ENCODE peak calls at places on chromosomes 13 and 19, in five cellular contexts. One of them, this sample, is unnamed. For H3K4me1, the result is how much of the 10 kb centered on the place peaks cover.

GRCh38 chr13:30745917-30746686 is 10.8 kb downstream of the ALOX5AP start:
- DNase-seq in adrenal gland: no peak
- DNase-seq in H9: no peak
- DNase-seq in heart right ventricle: no peak
- DNase-seq in mesendoderm: no peak
- DNase-seq in this sample: no peak

GRCh38 chr13:70816853-70817252 is 708.6 kb upstream of the KLHL1 start:
- DNase-seq in mesendoderm: no peak
- DNase-seq in H9: no peak
- DNase-seq in adrenal gland: no peak
- DNase-seq in heart right ventricle: no peak
- DNase-seq in this sample: no peak

GRCh38 chr13:87680298-87680697 is 9.1 kb downstream of the SLITRK5 start:
- DNase-seq in mesendoderm: peak
- DNase-seq in heart right ventricle: no peak
- DNase-seq in adrenal gland: no peak
- DNase-seq in H9: no peak
- DNase-seq in this sample: no peak

GRCh38 chr13:60787083-60787482 is 390.1 kb downstream of the TDRD3 start:
- DNase-seq in heart right ventricle: no peak
- DNase-seq in mesendoderm: no peak
- DNase-seq in adrenal gland: no peak
- DNase-seq in H9: no peak
- DNase-seq in this sample: no peak

GRCh38 chr19:15243236-15243957 is 11.1 kb upstream of the EPHX3 start:
- DNase-seq in H9: no peak
- DNase-seq in adrenal gland: no peak
- DNase-seq in heart right ventricle: no peak
- DNase-seq in mesendoderm: no peak
- DNase-seq in this sample: no peak

GRCh38 chr13:88014527-88014926 is 343.4 kb downstream of the SLITRK5 start:
- DNase-seq in mesendoderm: no peak
- DNase-seq in adrenal gland: no peak
- DNase-seq in heart right ventricle: no peak
- DNase-seq in H9: no peak
- DNase-seq in this sample: no peak

GRCh38 chr19:40266111-40266510 is 19.0 kb downstream of the AKT2 start:
- DNase-seq in heart right ventricle: peak
- DNase-seq in adrenal gland: peak
- DNase-seq in mesendoderm: no peak
- DNase-seq in H9: no peak
- DNase-seq in this sample: peak

GRCh38 chr19:6522712-6523111 is 8.1 kb upstream of the TNFSF9 start:
- DNase-seq in H9: no peak
- DNase-seq in mesendoderm: no peak
- DNase-seq in heart right ventricle: no peak
- DNase-seq in adrenal gland: no peak
- DNase-seq in this sample: no peak

GRCh38 chr13:92896842-92897241 is 329.8 kb upstream of the GPC6 start:
- DNase-seq in mesendoderm: peak
- DNase-seq in adrenal gland: no peak
- DNase-seq in heart right ventricle: no peak
- DNase-seq in H9: no peak
- DNase-seq in this sample: no peak

GRCh38 chr19:11209892-11210655 is 12.7 kb upstream of the KANK2 start:
- DNase-seq in adrenal gland: no peak
- DNase-seq in mesendoderm: no peak
- DNase-seq in heart right ventricle: no peak
- DNase-seq in H9: no peak
- DNase-seq in this sample: no peak

GRCh38 chr13:88068975-88069374 is 397.8 kb downstream of the SLITRK5 start:
- DNase-seq in mesendoderm: peak
- DNase-seq in adrenal gland: no peak
- DNase-seq in heart right ventricle: no peak
- DNase-seq in H9: peak
- DNase-seq in this sample: no peak

GRCh38 chr13:98459721-98460370 is 117.1 kb downstream of the STK24 start:
- DNase-seq in adrenal gland: no peak
- DNase-seq in heart right ventricle: no peak
- DNase-seq in H9: no peak
- DNase-seq in mesendoderm: no peak
- DNase-seq in this sample: no peak

GRCh38 chr19:52602931-52603330 is 32.8 kb downstream of the ZNF701 start:
- DNase-seq in H9: no peak
- DNase-seq in adrenal gland: no peak
- DNase-seq in heart right ventricle: no peak
- DNase-seq in mesendoderm: no peak
- DNase-seq in this sample: no peak

GRCh38 chr19:40605201-40605971 is 4.2 kb downstream of the LTBP4 start:
- DNase-seq in mesendoderm: peak
- DNase-seq in H9: peak
- DNase-seq in heart right ventricle: peak
- DNase-seq in adrenal gland: peak
- DNase-seq in this sample: peak

GRCh38 chr19:43605875-43606568 is 5.9 kb upstream of the SRRM5 start:
- DNase-seq in heart right ventricle: no peak
- DNase-seq in mesendoderm: no peak
- DNase-seq in adrenal gland: no peak
- DNase-seq in H9: no peak
- DNase-seq in this sample: no peak

GRCh38 chr13:98768522-98768921 is 16.1 kb upstream of the SLC15A1 start:
- DNase-seq in H9: no peak
- DNase-seq in mesendoderm: no peak
- DNase-seq in adrenal gland: no peak
- DNase-seq in heart right ventricle: no peak
- DNase-seq in this sample: no peak

GRCh38 chr13:46655727-46656180 is 102.8 kb downstream of the LRCH1 start:
- DNase-seq in H9: no peak
- DNase-seq in mesendoderm: peak
- DNase-seq in heart right ventricle: no peak
- DNase-seq in adrenal gland: no peak
- DNase-seq in this sample: no peak

GRCh38 chr19:16943942-16944625 is 55.3 kb downstream of the F2RL3 start:
- DNase-seq in mesendoderm: no peak
- DNase-seq in heart right ventricle: no peak
- DNase-seq in adrenal gland: no peak
- DNase-seq in H9: no peak
- DNase-seq in this sample: no peak

GRCh38 chr13:49353908-49354307 is 90.0 kb downstream of the CAB39L start:
- DNase-seq in heart right ventricle: no peak
- DNase-seq in mesendoderm: no peak
- DNase-seq in H9: no peak
- DNase-seq in adrenal gland: no peak
- DNase-seq in this sample: no peak

GRCh38 chr13:52830946-52831345 is 17.5 kb downstream of the PCDH8 start:
- DNase-seq in H9: no peak
- DNase-seq in adrenal gland: no peak
- DNase-seq in heart right ventricle: no peak
- DNase-seq in mesendoderm: no peak
- DNase-seq in this sample: no peak

GRCh38 chr13:52832268-52832667 is 16.2 kb downstream of the PCDH8 start:
- DNase-seq in H9: no peak
- DNase-seq in mesendoderm: no peak
- DNase-seq in heart right ventricle: no peak
- DNase-seq in adrenal gland: no peak
- DNase-seq in this sample: no peak

GRCh38 chr13:52833261-52833660 is 15.2 kb downstream of the PCDH8 start:
- DNase-seq in H9: no peak
- DNase-seq in adrenal gland: no peak
- DNase-seq in heart right ventricle: no peak
- DNase-seq in mesendoderm: no peak
- DNase-seq in this sample: no peak

GRCh38 chr13:52827839-52828238 is 20.6 kb downstream of the PCDH8 start:
- DNase-seq in H9: no peak
- DNase-seq in heart right ventricle: no peak
- DNase-seq in adrenal gland: no peak
- DNase-seq in mesendoderm: no peak
- DNase-seq in this sample: no peak
- H3K4me1 ChIP-seq in H9: under half
- H3K4me1 ChIP-seq in heart right ventricle: under half
- H3K4me1 ChIP-seq in adrenal gland: under half
- H3K4me1 ChIP-seq in mesendoderm: under half
- H3K4me1 ChIP-seq in this sample: under half

DNA sequence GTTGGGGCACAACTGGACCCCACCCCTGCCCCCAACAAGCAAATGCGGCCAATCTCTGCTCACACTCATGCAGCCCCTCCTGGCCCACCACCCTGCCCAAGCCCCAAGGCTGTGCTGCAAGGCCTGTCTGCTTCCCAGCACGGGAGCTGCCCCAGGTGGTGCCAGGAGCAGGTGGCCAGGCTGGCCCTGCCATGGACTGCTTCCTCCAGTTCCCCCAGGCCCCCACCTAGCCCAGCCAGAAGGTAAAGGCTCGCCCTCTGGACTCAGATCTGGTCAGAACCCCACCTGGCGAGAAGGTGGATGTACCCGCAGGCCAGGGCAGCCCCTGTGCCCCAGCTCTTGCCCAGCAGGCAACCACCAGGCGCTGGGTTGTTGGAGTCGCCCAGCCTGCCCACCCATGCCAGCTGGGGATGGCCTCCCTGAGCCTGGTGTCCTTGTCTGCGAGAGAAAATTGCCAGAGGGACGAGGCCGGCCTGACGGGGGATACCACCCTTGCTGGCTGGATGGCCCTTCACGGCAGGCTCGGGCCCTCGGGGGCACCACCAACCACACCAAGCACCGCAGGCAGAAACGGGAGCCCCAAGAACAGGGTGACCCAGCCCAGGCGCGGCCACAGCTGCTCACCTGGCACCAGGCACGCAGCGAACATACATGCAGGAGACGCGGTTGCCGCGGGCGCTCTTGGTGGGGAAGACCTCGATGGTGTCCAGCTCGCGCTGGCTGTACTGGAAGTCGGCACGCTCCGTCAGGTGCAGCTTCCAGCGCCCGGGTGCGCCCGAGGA is 4.5 kb downstream of the ABHD17A start:
- DNase-seq in mesendoderm: no peak
- DNase-seq in H9: peak
- DNase-seq in heart right ventricle: no peak
- DNase-seq in adrenal gland: no peak
- DNase-seq in this sample: no peak
- H3K4me1 ChIP-seq in mesendoderm: under half
- H3K4me1 ChIP-seq in H9: under half
- H3K4me1 ChIP-seq in heart right ventricle: under half
- H3K4me1 ChIP-seq in adrenal gland: under half
- H3K4me1 ChIP-seq in this sample: under half

GRCh38 chr19:14112809-14113385 is 4.7 kb downstream of the PRKACA start:
- DNase-seq in H9: no peak
- DNase-seq in heart right ventricle: peak
- DNase-seq in mesendoderm: no peak
- DNase-seq in adrenal gland: peak
- DNase-seq in this sample: peak

GRCh38 chr19:14112051-14112808 is 5.3 kb downstream of the PRKACA start:
- DNase-seq in adrenal gland: no peak
- DNase-seq in H9: no peak
- DNase-seq in heart right ventricle: peak
- DNase-seq in mesendoderm: no peak
- DNase-seq in this sample: no peak

GRCh38 chr19:14114854-14115253 is 2.7 kb downstream of the PRKACA start:
- DNase-seq in heart right ventricle: peak
- DNase-seq in H9: peak
- DNase-seq in adrenal gland: peak
- DNase-seq in mesendoderm: peak
- DNase-seq in this sample: peak

GRCh38 chr19:14114439-14114838 is 3.1 kb downstream of the PRKACA start:
- DNase-seq in H9: no peak
- DNase-seq in mesendoderm: no peak
- DNase-seq in adrenal gland: no peak
- DNase-seq in heart right ventricle: no peak
- DNase-seq in this sample: no peak

DNA sequence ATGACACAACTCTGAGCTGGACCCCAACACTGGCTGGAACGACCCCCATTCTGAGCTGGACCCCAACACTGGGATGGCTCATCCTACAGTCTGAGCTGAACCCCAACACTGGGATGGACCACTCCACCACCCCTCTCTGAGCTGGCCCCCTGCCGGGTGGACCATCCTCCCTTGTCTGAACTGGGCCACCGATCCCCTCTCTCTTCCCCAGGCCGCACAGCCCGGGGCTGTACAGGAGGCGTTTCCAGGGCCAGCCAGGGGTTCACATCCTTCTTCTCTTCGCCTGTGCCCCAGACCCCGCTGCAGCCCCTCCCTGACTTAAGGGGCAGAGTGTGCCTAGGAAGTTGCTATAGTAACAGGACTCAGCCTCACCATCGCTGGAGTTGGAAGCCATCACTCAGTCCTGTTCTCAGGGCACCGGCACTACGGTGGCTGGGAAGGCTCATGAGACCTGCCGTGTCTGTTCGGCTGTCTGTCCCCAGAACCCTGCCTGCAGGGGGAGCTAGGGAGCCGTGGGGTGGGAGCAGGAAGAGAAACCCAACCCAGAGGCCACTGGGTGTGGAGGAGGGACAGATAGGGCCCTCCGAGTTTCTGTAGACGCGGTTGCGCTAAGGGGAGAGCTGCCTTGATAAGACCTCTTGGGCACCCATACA is 3.7 kb downstream of the PRKACA start:
- DNase-seq in adrenal gland: peak
- DNase-seq in H9: no peak
- DNase-seq in mesendoderm: peak
- DNase-seq in heart right ventricle: peak
- DNase-seq in this sample: no peak
- H3K4me1 ChIP-seq in adrenal gland: half or more
- H3K4me1 ChIP-seq in H9: under half
- H3K4me1 ChIP-seq in mesendoderm: under half
- H3K4me1 ChIP-seq in heart right ventricle: half or more
- H3K4me1 ChIP-seq in this sample: half or more

GRCh38 chr19:44927746-44928145 is 13.3 kb downstream of the APOC1 start:
- DNase-seq in H9: no peak
- DNase-seq in heart right ventricle: no peak
- DNase-seq in adrenal gland: no peak
- DNase-seq in mesendoderm: no peak
- DNase-seq in this sample: no peak

GRCh38 chr19:44931541-44931940 is 10.5 kb upstream of the APOC4 start:
- DNase-seq in heart right ventricle: no peak
- DNase-seq in adrenal gland: no peak
- DNase-seq in mesendoderm: no peak
- DNase-seq in H9: no peak
- DNase-seq in this sample: no peak

GRCh38 chr19:44925114-44925891 is 10.9 kb downstream of the APOC1 start:
- DNase-seq in adrenal gland: peak
- DNase-seq in heart right ventricle: peak
- DNase-seq in H9: no peak
- DNase-seq in mesendoderm: no peak
- DNase-seq in this sample: peak

GRCh38 chr19:44924243-44924725 is 9.9 kb downstream of the APOC1 start:
- DNase-seq in H9: no peak
- DNase-seq in mesendoderm: no peak
- DNase-seq in adrenal gland: no peak
- DNase-seq in heart right ventricle: no peak
- DNase-seq in this sample: no peak

DNA sequence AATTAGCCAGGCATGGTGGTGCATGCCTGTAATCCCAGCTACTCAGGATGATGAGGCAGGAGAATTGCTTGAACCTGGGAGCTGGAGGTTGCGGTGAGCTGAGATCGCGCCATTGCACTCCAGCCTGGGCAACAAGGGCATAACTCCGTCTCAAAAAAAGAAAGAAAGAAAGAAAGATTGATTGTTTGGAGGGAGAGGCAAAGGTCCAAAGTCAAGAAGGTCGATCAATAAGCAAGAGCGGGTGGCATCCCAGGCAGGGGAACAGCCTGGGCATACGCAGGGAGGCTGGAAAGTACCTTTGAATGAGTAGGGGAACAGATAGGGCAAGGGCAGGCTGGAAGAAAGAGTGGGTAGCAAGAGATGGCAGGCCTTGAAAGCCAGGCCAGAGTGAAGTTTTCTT is 11.9 kb upstream of the APOC4 start:
- DNase-seq in adrenal gland: no peak
- DNase-seq in H9: no peak
- DNase-seq in mesendoderm: no peak
- DNase-seq in heart right ventricle: no peak
- DNase-seq in this sample: no peak
- H3K4me1 ChIP-seq in adrenal gland: under half
- H3K4me1 ChIP-seq in H9: under half
- H3K4me1 ChIP-seq in mesendoderm: under half
- H3K4me1 ChIP-seq in heart right ventricle: under half
- H3K4me1 ChIP-seq in this sample: under half

This sample was measured in heart left ventricle.